ENCODE peak calls at places on chromosomes 6 and 20, in eight cellular contexts. R is IMR-90, Z is adrenal gland, H is HCT116, A is heart left ventricle, K is spleen, N is H54, E is esophagus squamous epithelium. J is an unnamed sample.

GRCh38 chr6:14246876-14247275 is 129.3 kb downstream of the CD83 start:
- DNase-seq in N (no peak), H (no peak), E (no peak), K (no peak), R (no peak), A (no peak), Z (no peak), J (no peak)

GRCh38 chr20:61949363-61949713 is 116.3 kb downstream of the TAF4 start:
- DNase-seq in E (no peak), A (peak; percentile 2), N (no peak), Z (no peak), K (peak; percentile 49), R (no peak), H (no peak), J (no peak)

GRCh38 chr6:999552-999951 is 306.6 kb upstream of the EXOC2 start:
- DNase-seq in Z (no peak), R (no peak), A (no peak), N (no peak), E (no peak), K (no peak), H (no peak), J (no peak)

GRCh38 chr6:129863664-129864063 is 2.5 kb upstream of the TMEM244 start:
- DNase-seq in N (peak; percentile 18), A (no peak), H (peak; percentile 77), R (peak; percentile 89), Z (no peak), K (no peak), E (no peak), J (no peak)

GRCh38 chr6:40358473-40359460 is 228.4 kb downstream of the LRFN2 start:
- DNase-seq in Z (no peak), N (no peak), R (no peak), E (no peak), A (no peak), K (no peak), H (no peak), J (no peak)

GRCh38 chr6:48150701-48151100 is 39.7 kb upstream of the PTCHD4 start:
- DNase-seq in A (no peak), E (no peak), R (no peak), Z (no peak), K (peak; percentile 46), H (no peak), N (no peak), J (no peak)

GRCh38 chr20:52746768-52747167 is 225.4 kb upstream of the TSHZ2 start:
- DNase-seq in K (no peak), A (no peak), H (no peak), E (no peak), N (no peak), R (no peak), Z (no peak), J (no peak)

GRCh38 chr6:74785236-74785635 is 420.6 kb downstream of the COL12A1 start:
- DNase-seq in N (no peak), R (peak; percentile 28), Z (no peak), A (no peak), E (no peak), H (no peak), K (no peak), J (no peak)

GRCh38 chr6:105882833-105883232 is 203.3 kb upstream of the PRDM1 start:
- DNase-seq in N (no peak), K (no peak), R (peak; percentile 44), Z (no peak), A (no peak), H (no peak), E (no peak), J (no peak)

GRCh38 chr6:148069256-148069655 is 273.4 kb upstream of the SASH1 start:
- DNase-seq in R (no peak), H (no peak), E (no peak), Z (no peak), N (no peak), A (no peak), K (no peak), J (no peak)

GRCh38 chr6:54754406-54754805 is 92.2 kb upstream of the FAM83B start:
- DNase-seq in N (no peak), Z (no peak), K (no peak), H (no peak), R (no peak), A (no peak), E (no peak), J (no peak)

GRCh38 chr6:22113046-22113766 is 183.6 kb downstream of the PRL start:
- DNase-seq in Z (peak; percentile 91), H (peak; percentile 18), R (peak; percentile 100), N (peak; percentile 31), E (no peak), K (no peak), A (peak; percentile 14), J (no peak)

GRCh38 chr20:5535211-5535756 is 214.9 kb upstream of the SHLD1 start:
- DNase-seq in R (peak; percentile 98), H (no peak), A (no peak), K (no peak), N (no peak), E (no peak), Z (no peak), J (no peak)

GRCh38 chr6:75581231-75581630 is 20.4 kb upstream of the SENP6 start:
- DNase-seq in E (no peak), R (no peak), N (no peak), Z (no peak), K (no peak), H (no peak), A (no peak), J (no peak)

GRCh38 chr6:11771473-11772048 is 7.0 kb downstream of the ADTRP start:
- DNase-seq in H (no peak), N (peak; percentile 24), K (no peak), E (no peak), R (peak; percentile 62), Z (no peak), A (no peak), J (no peak)

GRCh38 chr6:117498159-117498558 is 15.7 kb downstream of the DCBLD1 start:
- DNase-seq in R (peak; percentile 87), N (no peak), E (no peak), K (no peak), H (no peak), A (no peak), Z (no peak), J (no peak)

GRCh38 chr20:42701948-42702347 is 487.8 kb downstream of the PTPRT start:
- DNase-seq in A (no peak), N (no peak), E (no peak), R (no peak), K (no peak), Z (no peak), H (no peak), J (no peak)

GRCh38 chr6:27133281-27134227 is 113.9 kb upstream of the PRSS16 start:
- DNase-seq in N (no peak), A (peak; percentile 30), H (peak; percentile 69), Z (peak; percentile 61), R (peak; percentile 78), E (peak; percentile 37), K (peak; percentile 97), J (peak; percentile 54)
- TF ChIP-seq POLR2A in N (peak; percentile 88), A (no peak), H (peak; percentile 94), Z (peak; percentile 56), R (peak; percentile 75), E (peak; percentile 13), K (peak; percentile 41), J (peak; percentile 15)

GRCh38 chr6:113645576-113645970 is 211.6 kb upstream of the MARCKS start:
- DNase-seq in N (peak; percentile 5), A (no peak), H (no peak), E (no peak), K (no peak), R (peak; percentile 97), Z (peak; percentile 19), J (peak; percentile 48)
- TF ChIP-seq POLR2A in N (no peak), A (no peak), H (no peak), E (no peak), K (no peak), R (no peak), Z (no peak), J (no peak)

GRCh38 chr20:32804022-32804715 is 15.6 kb upstream of the MAPRE1 start:
- DNase-seq in A (no peak), R (no peak), E (no peak), K (no peak), H (no peak), N (no peak), Z (peak; percentile 62), J (no peak)
- TF ChIP-seq POLR2A in A (no peak), R (no peak), E (no peak), K (no peak), H (no peak), N (no peak), Z (no peak), J (no peak)

GRCh38 chr6:43758617-43759050 is 11.4 kb upstream of the VEGFA start:
- DNase-seq in N (no peak), Z (no peak), K (peak; percentile 68), A (no peak), H (no peak), R (no peak), E (no peak), J (no peak)

GRCh38 chr6:43760799-43761168 is 9.2 kb upstream of the VEGFA start:
- DNase-seq in H (no peak), A (no peak), N (no peak), R (no peak), K (peak; percentile 41), Z (peak; percentile 8), E (no peak), J (no peak)

GRCh38 chr6:43761666-43762409 is 8.2 kb upstream of the VEGFA start:
- DNase-seq in Z (peak; percentile 11), R (no peak), K (peak; percentile 62), E (no peak), N (no peak), A (no peak), H (no peak), J (no peak)

GRCh38 chr6:43759157-43759925 is 10.7 kb upstream of the VEGFA start:
- DNase-seq in E (no peak), K (peak; percentile 47), H (no peak), R (no peak), A (no peak), N (no peak), Z (no peak), J (no peak)

GRCh38 chr6:43759926-43760798 is 9.8 kb upstream of the VEGFA start:
- DNase-seq in H (no peak), K (peak; percentile 37), E (no peak), N (no peak), R (no peak), A (no peak), Z (peak; percentile 8), J (no peak)
- TF ChIP-seq POLR2A in H (no peak), K (no peak), E (no peak), N (no peak), R (no peak), A (no peak), Z (no peak), J (no peak)